ENCODE peak calls at places on chromosomes 2 and 18, in four cellular contexts. M is transverse colon; W is effector memory CD4-positive, alpha-beta T cell; F is PC-9. X is an unnamed sample. For H3K4me1, the result is how much of the 10 kb centered on the place peaks cover.

GRCh38 chr2:46229134-46230063 is 67.8 kb upstream of the EPAS1 start:
- DNase-seq in M (no peak), W (no peak), F (no peak), X (no peak)

GRCh38 chr18:75293591-75293990 is 83.0 kb downstream of the TSHZ1 start:
- DNase-seq in M (no peak), W (no peak), F (no peak), X (no peak)

GRCh38 chr18:8413751-8414150 is 195.5 kb upstream of the RAB12 start:
- DNase-seq in M (no peak), W (no peak), F (no peak), X (no peak)

GRCh38 chr2:171410101-171410500 is 23.7 kb downstream of the METTL8 start:
- DNase-seq in M (no peak), W (no peak), F (peak), X (no peak)

GRCh38 chr2:7031424-7032245 is 114.4 kb downstream of the RNF144A start:
- DNase-seq in M (peak), W (peak), F (peak), X (peak)

GRCh38 chr18:7417742-7418141 is 149.4 kb upstream of the PTPRM start:
- DNase-seq in M (no peak), W (no peak), F (peak), X (no peak)

GRCh38 chr18:35072616-35073015 is 31.4 kb downstream of the MAPRE2 start:
- DNase-seq in M (no peak), W (no peak), F (no peak), X (no peak)

GRCh38 chr2:24539258-24539657 is 48.2 kb downstream of the NCOA1 start:
- DNase-seq in M (no peak), W (no peak), F (no peak), X (no peak)

GRCh38 chr2:39059366-39059952 is 61.4 kb downstream of the SOS1 start:
- DNase-seq in M (no peak), W (no peak), F (no peak), X (peak)

GRCh38 chr2:85393836-85394235 is 16.3 kb downstream of the CAPG start:
- DNase-seq in M (no peak), W (no peak), F (no peak), X (no peak)

GRCh38 chr2:85394976-85395375 is 15.2 kb downstream of the CAPG start:
- DNase-seq in M (no peak), W (no peak), F (no peak), X (no peak)

GRCh38 chr2:85395912-85396475 is 14.2 kb downstream of the CAPG start:
- DNase-seq in M (no peak), W (no peak), F (no peak), X (no peak)

GRCh38 chr2:85396531-85397470 is 13.4 kb downstream of the CAPG start:
- DNase-seq in M (no peak), W (no peak), F (peak), X (no peak)

DNA sequence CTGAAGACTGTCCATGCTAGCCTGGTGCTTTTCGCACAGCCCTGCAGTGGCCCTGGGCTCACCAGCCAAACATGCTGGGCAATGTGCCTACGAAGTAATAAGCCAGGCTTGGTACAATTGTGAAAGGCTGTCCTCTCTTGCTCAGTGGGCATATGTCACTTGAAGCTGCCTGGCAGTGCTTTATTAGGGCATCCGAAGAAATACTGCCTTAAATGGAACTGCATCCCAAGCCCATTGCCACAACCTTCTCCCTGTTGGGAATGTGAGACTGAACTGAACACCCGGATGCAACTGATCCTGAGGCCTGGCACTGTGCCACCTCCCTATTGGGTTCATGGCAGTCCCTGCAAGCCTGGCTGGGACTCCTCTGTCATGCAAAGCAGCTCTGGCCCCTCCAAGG is 15.9 kb downstream of the CAPG start:
- DNase-seq in M (no peak), W (no peak), F (no peak), X (no peak)
- H3K27ac ChIP-seq in M (no peak), W (no peak), F (no peak), X (no peak)

GRCh38 chr2:236402016-236402784 is 138.0 kb upstream of the ASB18 start:
- DNase-seq in M (no peak), W (no peak), F (no peak), X (no peak)

GRCh38 chr2:236400046-236400574 is 135.9 kb upstream of the ASB18 start:
- DNase-seq in M (no peak), W (no peak), F (no peak), X (no peak)

GRCh38 chr2:236403125-236403524 is 138.9 kb upstream of the ASB18 start:
- DNase-seq in M (no peak), W (no peak), F (no peak), X (no peak)

GRCh38 chr2:236399409-236399808 is 135.2 kb upstream of the ASB18 start:
- DNase-seq in M (no peak), W (no peak), F (no peak), X (no peak)

GRCh38 chr2:236400594-236401360 is 136.6 kb upstream of the ASB18 start:
- DNase-seq in M (no peak), W (no peak), F (no peak), X (no peak)
- H3K4me1 ChIP-seq in M (under half), W (under half), F (under half), X (under half)

DNA sequence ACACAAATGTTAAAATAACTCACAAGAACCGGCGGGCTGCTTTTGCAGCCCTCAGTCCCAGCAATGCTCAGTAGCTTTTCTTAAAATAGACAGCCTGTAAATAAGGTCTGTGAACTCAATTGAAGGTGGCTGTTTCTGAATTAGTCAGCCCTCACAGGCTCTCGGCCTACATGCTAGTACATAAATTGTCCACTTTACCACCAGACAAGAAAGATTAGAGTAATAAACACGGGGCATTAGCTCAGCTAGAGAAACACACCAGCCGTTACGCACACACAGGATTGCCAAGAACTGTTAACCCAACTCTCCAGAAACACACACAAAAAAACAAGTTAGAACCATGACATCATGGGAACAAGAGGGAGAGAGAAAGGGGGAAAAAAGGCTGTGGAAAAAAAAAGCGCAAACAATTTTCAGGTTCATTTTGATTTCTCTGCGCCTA is 89.2 kb downstream of the ZEB2 start:
- DNase-seq in M (no peak), W (no peak), F (no peak), X (no peak)
- H3K4me3 ChIP-seq in M (no peak), W (no peak), F (no peak), X (no peak)

GRCh38 chr2:126995652-126996377 is 97.1 kb downstream of the TEX51 start:
- DNase-seq in M (no peak), W (no peak), F (no peak), X (no peak)
- H3K27ac ChIP-seq in M (peak), W (no peak), F (no peak), X (no peak)

DNA sequence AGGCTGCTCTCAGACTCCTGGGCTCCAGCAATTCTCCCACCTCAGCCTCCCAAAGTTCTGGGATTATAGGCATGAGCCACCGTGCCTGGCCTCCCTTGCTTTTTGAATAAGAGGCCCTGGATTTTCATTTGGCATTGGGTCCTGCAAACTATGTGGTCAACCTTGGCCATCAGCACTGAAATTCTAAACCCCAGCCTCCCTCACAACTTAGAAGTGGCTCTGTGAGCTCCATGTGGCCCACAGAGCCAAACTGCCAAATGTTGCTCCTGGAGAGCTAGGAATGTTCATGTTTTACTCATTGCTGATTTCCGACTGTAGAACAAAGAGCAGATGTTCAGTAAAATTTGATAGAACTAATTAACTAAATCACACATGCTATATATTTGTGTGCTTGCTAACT is 210.6 kb upstream of the AGAP1 start:
- DNase-seq in M (no peak), W (no peak), F (no peak), X (no peak)
- H3K4me1 ChIP-seq in M (under half), W (under half), F (under half), X (under half)